ENCODE peak calls at places on chromosomes 11 and 22, in eight cellular contexts. M is OCI-LY7, U is prostate gland, K is tibial artery, Y is PC-3, E is fibroblast of lung, R is upper lobe of right lung, G is small intestine. H is an unnamed sample.

GRCh38 chr11:13073119-13073981 is 64.2 kb downstream of the RASSF10 start:
- DNase-seq in M (no peak), U (no peak), K (no peak), Y (peak), E (peak), R (no peak), G (no peak), H (no peak)

GRCh38 chr11:11552688-11553087 is 69.1 kb downstream of the GALNT18 start:
- DNase-seq in M (no peak), U (no peak), K (no peak), Y (peak), E (no peak), R (peak), G (peak), H (no peak)

GRCh38 chr11:70054020-70054419 is 24.1 kb upstream of the ANO1 start:
- DNase-seq in M (no peak), U (no peak), K (no peak), Y (no peak), E (no peak), R (no peak), G (no peak), H (peak)

GRCh38 chr11:83629775-83630174 is 343.6 kb upstream of the CCDC90B start:
- DNase-seq in M (no peak), U (no peak), K (no peak), Y (no peak), E (no peak), R (no peak), G (no peak), H (no peak)

GRCh38 chr11:23539556-23539955 is 679.3 kb upstream of the CCDC179 start:
- DNase-seq in M (no peak), U (no peak), K (no peak), Y (no peak), E (peak), R (no peak), G (no peak), H (no peak)

GRCh38 chr11:1830500-1831223 is 4.1 kb upstream of the SYT8 start:
- DNase-seq in M (no peak), U (peak), K (no peak), Y (no peak), E (peak), R (peak), G (peak), H (no peak)

GRCh38 chr11:45285289-45285828 is 782 bp downstream of the SYT13 start:
- DNase-seq in M (no peak), U (no peak), K (no peak), Y (no peak), E (no peak), R (no peak), G (no peak), H (no peak)

GRCh38 chr22:36376265-36376664 is 11.5 kb downstream of the MYH9 start:
- DNase-seq in M (no peak), U (no peak), K (no peak), Y (no peak), E (no peak), R (no peak), G (no peak), H (no peak)

GRCh38 chr22:43118024-43118849 is 7.7 kb downstream of the BIK start:
- DNase-seq in M (peak), U (no peak), K (no peak), Y (no peak), E (no peak), R (no peak), G (peak), H (no peak)

GRCh38 chr11:114242032-114242431 is 54.2 kb upstream of the NNMT start:
- DNase-seq in M (no peak), U (no peak), K (no peak), Y (no peak), E (no peak), R (no peak), G (no peak), H (no peak)

GRCh38 chr11:130418210-130418609 is 10.2 kb downstream of the ADAMTS8 start:
- DNase-seq in M (no peak), U (no peak), K (no peak), Y (no peak), E (no peak), R (no peak), G (no peak), H (no peak)

GRCh38 chr11:23924226-23924625 is 572.6 kb upstream of the LUZP2 start:
- DNase-seq in M (no peak), U (no peak), K (no peak), Y (no peak), E (no peak), R (no peak), G (no peak), H (no peak)

GRCh38 chr11:33179431-33179830 is 18.2 kb upstream of the CSTF3 start:
- DNase-seq in M (no peak), U (no peak), K (no peak), Y (no peak), E (peak), R (no peak), G (no peak), H (no peak)

GRCh38 chr22:43972931-43973330 is 17.7 kb downstream of the SAMM50 start:
- DNase-seq in M (no peak), U (no peak), K (no peak), Y (no peak), E (no peak), R (no peak), G (no peak), H (no peak)

GRCh38 chr11:126824035-126824607 is 176.4 kb downstream of the KIRREL3 start:
- DNase-seq in M (no peak), U (no peak), K (no peak), Y (no peak), E (no peak), R (no peak), G (no peak), H (no peak)

GRCh38 chr11:76184551-76184993 is 21.7 kb downstream of the WNT11 start:
- DNase-seq in M (no peak), U (no peak), K (no peak), Y (no peak), E (no peak), R (no peak), G (no peak), H (no peak)

GRCh38 chr22:49331223-49331815 is 496.4 kb downstream of the BRD1 start:
- DNase-seq in M (no peak), U (no peak), K (no peak), Y (no peak), E (no peak), R (peak), G (no peak), H (peak)

GRCh38 chr11:35622070-35622469 is 3.8 kb downstream of the FJX1 start:
- DNase-seq in M (no peak), U (peak), K (no peak), Y (peak), E (peak), R (no peak), G (no peak), H (no peak)

GRCh38 chr11:120914021-120914420 is 109.9 kb upstream of the TBCEL start:
- DNase-seq in M (no peak), U (no peak), K (no peak), Y (no peak), E (no peak), R (no peak), G (no peak), H (no peak)

GRCh38 chr22:37496651-37497599 is 10.7 kb upstream of the MFNG start:
- DNase-seq in M (no peak), U (no peak), K (no peak), Y (peak), E (peak), R (no peak), G (no peak), H (no peak)
- H3K27ac ChIP-seq in M (no peak), U (no peak), K (no peak), Y (peak), E (peak), R (no peak), G (no peak), H (no peak)

DNA sequence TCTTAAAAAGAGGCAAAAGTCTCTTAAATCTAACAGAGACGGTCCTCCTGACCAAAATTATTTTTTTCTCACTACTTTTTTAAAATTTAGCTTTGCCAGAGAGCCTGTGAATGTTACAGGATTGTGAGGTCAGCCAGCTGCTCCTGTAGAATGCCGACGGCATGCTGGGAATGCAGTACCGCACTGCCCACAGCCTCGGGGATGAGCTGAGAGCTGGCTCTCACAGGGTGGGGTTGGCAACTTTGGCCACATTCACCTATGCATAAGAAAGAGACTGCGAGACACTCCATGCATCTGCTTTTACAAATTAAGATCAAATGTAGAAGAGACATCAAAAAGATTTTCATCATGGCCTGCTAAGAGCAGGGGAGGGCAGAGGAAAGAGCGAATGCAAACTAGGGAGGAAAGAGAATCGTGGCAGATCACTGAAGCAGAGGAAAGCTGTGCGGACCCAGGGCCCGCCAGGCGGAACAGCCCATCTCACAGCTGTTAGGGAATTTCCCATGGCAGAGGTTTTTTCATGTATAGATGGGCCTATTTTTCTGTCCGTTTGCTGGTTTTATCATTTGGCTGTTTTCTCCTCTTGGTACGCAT is 49.7 kb upstream of the SPATA19 start:
- DNase-seq in M (peak), U (no peak), K (no peak), Y (no peak), E (peak), R (no peak), G (no peak), H (peak)
- H3K27ac ChIP-seq in M (no peak), U (no peak), K (no peak), Y (no peak), E (no peak), R (no peak), G (no peak), H (no peak)

GRCh38 chr22:28299760-28300159 is 379.9 kb downstream of the TTC28 start:
- DNase-seq in M (no peak), U (no peak), K (peak), Y (no peak), E (peak), R (no peak), G (no peak), H (no peak)
- H3K27ac ChIP-seq in M (no peak), U (no peak), K (peak), Y (no peak), E (no peak), R (no peak), G (no peak), H (peak)

GRCh38 chr22:50400931-50401330 is 57.8 kb downstream of the PPP6R2 start:
- DNase-seq in M (no peak), U (no peak), K (no peak), Y (no peak), E (no peak), R (no peak), G (no peak), H (no peak)

GRCh38 chr22:50398698-50399648 is 55.8 kb downstream of the PPP6R2 start:
- DNase-seq in M (no peak), U (no peak), K (no peak), Y (no peak), E (no peak), R (no peak), G (no peak), H (no peak)

GRCh38 chr22:50401907-50402306 is 58.8 kb downstream of the PPP6R2 start:
- DNase-seq in M (no peak), U (no peak), K (no peak), Y (no peak), E (no peak), R (no peak), G (no peak), H (no peak)

GRCh38 chr22:50399751-50400331 is 56.7 kb downstream of the PPP6R2 start:
- DNase-seq in M (peak), U (no peak), K (peak), Y (no peak), E (no peak), R (no peak), G (peak), H (no peak)

GRCh38 chr22:50400406-50400805 is 57.3 kb downstream of the PPP6R2 start:
- DNase-seq in M (no peak), U (no peak), K (no peak), Y (no peak), E (no peak), R (no peak), G (no peak), H (no peak)
- H3K27ac ChIP-seq in M (no peak), U (no peak), K (no peak), Y (no peak), E (no peak), R (peak), G (no peak), H (peak)

DNA sequence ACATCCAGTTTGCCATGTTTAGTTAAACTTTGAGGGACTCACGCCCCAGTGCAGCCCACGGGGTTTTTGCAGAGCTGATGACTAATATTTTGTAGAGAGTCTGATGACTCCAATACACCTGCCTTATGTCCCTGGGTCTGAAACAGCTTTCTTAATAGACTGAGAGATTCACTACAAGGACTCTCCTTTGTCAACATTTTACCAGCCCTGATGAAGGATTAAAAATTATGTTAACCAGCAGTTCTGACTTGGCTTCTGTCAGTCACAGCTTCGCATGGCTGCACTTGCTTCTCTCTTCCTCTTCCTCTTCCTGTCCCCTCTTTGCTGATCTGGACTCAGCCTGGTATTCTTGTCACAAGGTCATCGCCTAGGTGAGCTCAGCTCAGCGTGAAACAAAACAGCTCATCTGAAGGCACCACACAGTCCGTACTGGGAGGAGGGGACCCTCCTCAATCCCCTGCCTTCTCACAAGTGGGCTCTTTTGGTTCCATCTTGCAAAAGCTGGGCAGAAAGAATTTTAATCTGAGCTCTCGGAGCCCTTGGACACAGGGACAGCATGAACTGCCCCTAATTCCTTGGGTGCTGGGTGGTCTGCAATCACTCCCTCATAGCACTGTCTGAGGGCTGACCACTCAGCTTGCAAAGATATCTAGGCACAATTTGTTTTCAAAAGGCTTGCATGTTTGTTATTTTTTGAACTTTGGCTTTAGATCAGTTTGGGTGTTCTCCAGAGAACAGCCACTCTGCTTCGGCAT is 38.1 kb upstream of the POU2AF1 start:
- DNase-seq in M (peak), U (no peak), K (no peak), Y (no peak), E (no peak), R (no peak), G (no peak), H (no peak)
- H3K27ac ChIP-seq in M (peak), U (peak), K (peak), Y (no peak), E (no peak), R (no peak), G (no peak), H (peak)

DNA sequence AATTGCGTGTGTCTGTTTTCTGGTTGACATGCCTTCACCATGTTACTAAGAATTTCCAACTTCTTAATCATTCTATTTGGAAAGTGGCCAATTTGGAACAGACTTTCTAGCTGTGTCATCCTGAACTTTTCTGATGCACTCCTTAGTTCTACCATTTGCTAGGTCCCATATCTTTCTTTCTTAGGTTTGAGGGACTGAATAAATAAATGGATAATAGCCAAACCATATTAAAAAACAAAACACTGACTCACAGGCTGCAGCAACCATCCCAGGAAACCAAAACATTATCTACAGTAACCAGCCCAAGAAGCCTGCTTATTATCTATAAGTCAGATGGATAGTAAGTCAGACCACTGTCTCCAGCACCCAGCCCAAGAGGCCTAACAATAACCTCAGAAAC is 57.5 kb upstream of the PLET1 start:
- DNase-seq in M (no peak), U (no peak), K (no peak), Y (peak), E (peak), R (no peak), G (no peak), H (no peak)
- H3K27ac ChIP-seq in M (no peak), U (no peak), K (peak), Y (peak), E (peak), R (no peak), G (no peak), H (peak)

H was measured in coronary artery.